ENCODE peak calls at places on chromosome 22, in nine cellular contexts. One of them, this sample, is unnamed.
A peak's percentile ranks its signal among the peaks of the same experiment; 100 is the strongest.

GRCh38 chr22:19178065-19178658 is 374 bp downstream of the SLC25A1 start:
- DNase-seq in GM23248: peak; percentile 73
- DNase-seq in PC-9: no peak
- DNase-seq in hepatocyte: peak; percentile 90
- DNase-seq in PC-3: peak; percentile 25
- DNase-seq in fibroblast of lung: peak; percentile 11
- DNase-seq in HCT116: no peak
- DNase-seq in HepG2: peak; percentile 21
- DNase-seq in GM23338: peak; percentile 67
- DNase-seq in this sample: peak; percentile 74

GRCh38 chr22:27474112-27474571 is 327.4 kb downstream of the MN1 start:
- DNase-seq in GM23248: peak; percentile 48
- DNase-seq in PC-9: peak; percentile 70
- DNase-seq in hepatocyte: no peak
- DNase-seq in PC-3: peak; percentile 77
- DNase-seq in fibroblast of lung: no peak
- DNase-seq in HCT116: no peak
- DNase-seq in HepG2: no peak
- DNase-seq in GM23338: no peak
- DNase-seq in this sample: no peak

GRCh38 chr22:25404556-25404922 is 159.9 kb upstream of the GRK3 start:
- DNase-seq in GM23248: peak; percentile 62
- DNase-seq in PC-9: no peak
- DNase-seq in hepatocyte: peak; percentile 41
- DNase-seq in PC-3: no peak
- DNase-seq in fibroblast of lung: no peak
- DNase-seq in HCT116: no peak
- DNase-seq in HepG2: peak; percentile 14
- DNase-seq in GM23338: peak; percentile 73
- DNase-seq in this sample: no peak

GRCh38 chr22:38704568-38705234 is 1.0 kb upstream of the GTPBP1 start:
- DNase-seq in GM23248: peak; percentile 19
- DNase-seq in PC-9: no peak
- DNase-seq in hepatocyte: no peak
- DNase-seq in PC-3: no peak
- DNase-seq in fibroblast of lung: no peak
- DNase-seq in HCT116: no peak
- DNase-seq in HepG2: peak; percentile 44
- DNase-seq in GM23338: no peak
- DNase-seq in this sample: no peak

GRCh38 chr22:39808087-39808486 is 85.5 kb downstream of the ENTHD1 start:
- DNase-seq in GM23248: peak; percentile 41
- DNase-seq in PC-9: no peak
- DNase-seq in hepatocyte: no peak
- DNase-seq in PC-3: peak; percentile 41
- DNase-seq in fibroblast of lung: peak; percentile 11
- DNase-seq in HCT116: peak; percentile 31
- DNase-seq in HepG2: peak; percentile 30
- DNase-seq in GM23338: peak; percentile 82
- DNase-seq in this sample: peak; percentile 15

GRCh38 chr22:37089451-37089850 is 20.1 kb downstream of the TMPRSS6 start:
- DNase-seq in GM23248: no peak
- DNase-seq in PC-9: no peak
- DNase-seq in hepatocyte: no peak
- DNase-seq in PC-3: no peak
- DNase-seq in fibroblast of lung: no peak
- DNase-seq in HCT116: no peak
- DNase-seq in HepG2: no peak
- DNase-seq in GM23338: no peak
- DNase-seq in this sample: no peak

GRCh38 chr22:31944700-31945477 is 554 bp downstream of the YWHAH start:
- DNase-seq in GM23248: peak; percentile 60
- DNase-seq in PC-9: no peak
- DNase-seq in hepatocyte: peak; percentile 31
- DNase-seq in PC-3: peak; percentile 17
- DNase-seq in fibroblast of lung: peak; percentile 12
- DNase-seq in HCT116: no peak
- DNase-seq in HepG2: no peak
- DNase-seq in GM23338: peak; percentile 63
- DNase-seq in this sample: peak; percentile 70

GRCh38 chr22:17303840-17304779 is 65.2 kb upstream of the CECR2 start:
- DNase-seq in GM23248: no peak
- DNase-seq in PC-9: no peak
- DNase-seq in hepatocyte: no peak
- DNase-seq in PC-3: no peak
- DNase-seq in fibroblast of lung: no peak
- DNase-seq in HCT116: no peak
- DNase-seq in HepG2: no peak
- DNase-seq in GM23338: no peak
- DNase-seq in this sample: peak; percentile 53

GRCh38 chr22:28802595-28803087 is 2.3 kb upstream of the XBP1 start:
- DNase-seq in GM23248: peak; percentile 29
- DNase-seq in PC-9: no peak
- DNase-seq in hepatocyte: no peak
- DNase-seq in PC-3: no peak
- DNase-seq in fibroblast of lung: no peak
- DNase-seq in HCT116: no peak
- DNase-seq in HepG2: peak; percentile 66
- DNase-seq in GM23338: no peak
- DNase-seq in this sample: peak; percentile 63
- H3K4me2 ChIP-seq in GM23248: no peak overlapping the region
- H3K4me2 ChIP-seq in PC-9: peak overlapping the region; percentile 89
- H3K4me2 ChIP-seq in hepatocyte: peak overlapping the region; percentile 78
- H3K4me2 ChIP-seq in PC-3: peak overlapping the region; percentile 91
- H3K4me2 ChIP-seq in fibroblast of lung: no peak overlapping the region
- H3K4me2 ChIP-seq in HCT116: peak overlapping the region; percentile 83
- H3K4me2 ChIP-seq in HepG2: peak overlapping the region; percentile 63
- H3K4me2 ChIP-seq in GM23338: peak overlapping the region; percentile 97
- H3K4me2 ChIP-seq in this sample: peak overlapping the region; percentile 64

DNA sequence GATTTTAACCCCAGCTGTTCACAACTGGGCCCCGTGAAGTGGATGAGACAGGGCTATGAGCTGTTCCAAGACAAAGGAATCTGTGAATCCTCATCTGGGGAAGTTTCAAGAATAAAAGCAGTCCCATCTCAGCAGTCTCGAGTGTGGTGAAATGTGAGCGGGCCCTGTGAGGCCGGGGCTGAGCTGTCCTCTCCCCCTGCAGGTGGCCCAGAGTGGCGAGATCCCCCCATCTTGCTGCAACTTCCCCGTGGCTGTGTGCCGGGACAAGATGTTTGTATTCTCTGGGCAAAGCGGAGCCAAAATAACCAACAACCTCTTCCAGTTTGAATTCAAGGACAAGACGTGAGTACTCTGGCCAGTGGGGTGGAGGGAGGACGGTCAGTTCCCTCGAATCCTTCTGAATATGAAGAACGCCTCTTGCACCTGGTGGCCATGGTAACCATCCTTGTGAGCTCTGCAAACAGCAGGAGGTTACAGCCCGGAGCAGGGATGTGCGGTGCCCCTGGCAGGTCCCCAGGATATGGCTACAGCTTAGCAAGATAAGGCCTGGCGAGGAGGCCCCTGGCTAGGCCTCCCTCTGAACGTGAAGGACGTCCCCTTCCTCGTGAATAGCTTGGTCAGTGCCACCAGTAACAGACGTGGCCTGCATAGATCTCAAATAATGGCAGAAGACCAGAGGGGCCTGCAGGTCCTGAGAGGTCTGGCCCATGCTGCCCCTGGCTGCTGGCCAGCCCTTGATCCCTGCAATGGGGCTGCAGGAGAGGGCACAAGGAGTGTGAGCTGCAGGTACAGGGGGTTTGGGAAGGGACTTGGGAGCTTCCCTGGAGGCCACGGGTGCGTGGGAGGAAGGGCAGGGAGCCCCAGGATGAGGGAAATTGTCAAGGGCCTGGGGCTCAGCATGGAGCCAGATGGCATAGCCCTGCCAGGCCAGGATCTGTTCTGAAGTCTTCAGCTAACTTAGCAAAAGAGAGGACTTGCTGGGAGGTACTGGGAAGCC is 8.4 kb downstream of the LZTR1 start:
- DNase-seq in GM23248: no peak
- DNase-seq in PC-9: no peak
- DNase-seq in hepatocyte: no peak
- DNase-seq in PC-3: no peak
- DNase-seq in fibroblast of lung: no peak
- DNase-seq in HCT116: no peak
- DNase-seq in HepG2: no peak
- DNase-seq in GM23338: no peak
- DNase-seq in this sample: no peak
- H2AFZ ChIP-seq in GM23248: no peak overlapping the region
- H2AFZ ChIP-seq in PC-9: no peak overlapping the region
- H2AFZ ChIP-seq in hepatocyte: no peak overlapping the region
- H2AFZ ChIP-seq in PC-3: no peak overlapping the region
- H2AFZ ChIP-seq in fibroblast of lung: no peak overlapping the region
- H2AFZ ChIP-seq in HCT116: no peak overlapping the region
- H2AFZ ChIP-seq in HepG2: no peak overlapping the region
- H2AFZ ChIP-seq in GM23338: no peak overlapping the region
- H2AFZ ChIP-seq in this sample: no peak overlapping the region

DNA sequence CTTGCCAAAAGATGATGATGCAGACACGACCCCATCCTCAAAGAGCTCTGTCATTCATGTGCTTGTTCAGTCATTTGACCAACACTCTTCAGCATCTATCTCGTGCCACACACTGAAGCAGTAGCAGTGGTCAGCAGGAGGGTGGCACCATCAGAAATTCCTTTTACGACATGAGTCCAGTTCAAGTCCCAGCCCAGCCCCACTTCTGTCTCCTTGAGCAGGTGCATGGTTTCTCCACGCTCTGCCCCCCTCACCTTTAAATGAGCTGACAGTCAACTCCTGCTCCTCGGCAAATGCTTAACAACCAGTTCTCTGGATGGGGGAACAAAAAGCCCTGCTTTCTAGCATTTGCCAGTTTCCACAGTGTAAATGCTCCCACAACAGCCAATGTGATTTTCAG is 60.9 kb downstream of the SYN3 start:
- DNase-seq in GM23248: no peak
- DNase-seq in PC-9: no peak
- DNase-seq in hepatocyte: no peak
- DNase-seq in PC-3: no peak
- DNase-seq in fibroblast of lung: no peak
- DNase-seq in HCT116: no peak
- DNase-seq in HepG2: no peak
- DNase-seq in GM23338: no peak
- DNase-seq in this sample: no peak
- TF ChIP-seq EZH2 in GM23248: no peak
- TF ChIP-seq EZH2 in PC-9: no peak
- TF ChIP-seq EZH2 in hepatocyte: no peak
- TF ChIP-seq EZH2 in PC-3: no peak
- TF ChIP-seq EZH2 in fibroblast of lung: no peak
- TF ChIP-seq EZH2 in HCT116: no peak
- TF ChIP-seq EZH2 in HepG2: no peak
- TF ChIP-seq EZH2 in GM23338: no peak
- TF ChIP-seq EZH2 in this sample: no peak

GRCh38 chr22:50532353-50532700 is 2.5 kb upstream of the TYMP start:
- DNase-seq in GM23248: no peak
- DNase-seq in PC-9: no peak
- DNase-seq in hepatocyte: peak; percentile 33
- DNase-seq in PC-3: no peak
- DNase-seq in fibroblast of lung: no peak
- DNase-seq in HCT116: no peak
- DNase-seq in HepG2: no peak
- DNase-seq in GM23338: no peak
- DNase-seq in this sample: no peak
- H3K4me2 ChIP-seq in GM23248: peak overlapping the region; percentile 81
- H3K4me2 ChIP-seq in PC-9: peak overlapping the region; percentile 85
- H3K4me2 ChIP-seq in hepatocyte: peak overlapping the region; percentile 99
- H3K4me2 ChIP-seq in PC-3: peak overlapping the region; percentile 100
- H3K4me2 ChIP-seq in fibroblast of lung: peak overlapping the region; percentile 71
- H3K4me2 ChIP-seq in HCT116: peak overlapping the region; percentile 93
- H3K4me2 ChIP-seq in HepG2: peak overlapping the region; percentile 84
- H3K4me2 ChIP-seq in GM23338: peak overlapping the region; percentile 87
- H3K4me2 ChIP-seq in this sample: no peak overlapping the region

DNA sequence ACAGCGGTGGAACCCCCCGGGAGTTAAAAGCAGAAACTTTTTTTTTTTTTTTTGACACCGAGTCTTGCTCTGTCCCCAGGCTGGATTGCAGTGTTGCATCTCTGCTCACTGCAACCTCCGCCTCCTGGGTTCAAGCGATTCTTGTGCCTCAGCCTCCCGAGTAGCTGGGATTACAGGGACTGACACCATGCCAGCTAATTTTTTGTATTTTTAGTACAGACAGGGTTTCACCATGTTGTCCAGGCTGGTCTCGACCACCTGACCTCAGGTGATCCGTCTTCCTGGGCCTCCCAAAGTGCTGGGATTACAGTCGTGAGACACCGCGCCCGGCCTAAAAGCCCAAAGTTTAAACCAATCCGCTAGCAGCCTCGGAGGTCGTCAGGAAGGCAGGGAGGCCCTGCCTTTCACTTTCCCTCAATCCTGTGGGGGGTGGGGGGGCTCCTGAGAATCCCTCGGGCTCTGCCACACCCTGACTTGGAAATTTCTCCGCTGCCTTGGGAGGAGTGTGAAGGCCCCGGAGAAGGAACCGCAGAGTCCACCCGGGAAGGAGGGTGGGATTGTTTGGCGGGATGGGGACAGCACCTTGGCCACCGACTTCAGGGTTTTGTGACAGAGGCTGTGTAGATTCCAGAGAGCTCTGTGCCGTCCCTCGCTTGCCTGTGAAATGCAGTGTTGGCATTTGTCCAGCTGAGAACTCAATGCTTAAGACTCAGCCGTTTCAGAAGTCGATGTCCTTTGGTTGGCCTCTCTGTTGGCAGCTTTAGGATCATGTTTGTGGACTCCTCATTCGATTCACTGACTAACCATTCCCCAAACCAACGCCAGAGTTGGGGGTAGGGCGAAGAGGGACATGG is 1.0 kb downstream of the ARHGAP8 start:
- DNase-seq in GM23248: peak; percentile 60
- DNase-seq in PC-9: peak; percentile 67
- DNase-seq in hepatocyte: peak; percentile 84
- DNase-seq in PC-3: peak; percentile 67
- DNase-seq in fibroblast of lung: peak; percentile 64
- DNase-seq in HCT116: no peak
- DNase-seq in HepG2: no peak
- DNase-seq in GM23338: peak; percentile 54
- DNase-seq in this sample: no peak
- H2AFZ ChIP-seq in GM23248: no peak overlapping the region
- H2AFZ ChIP-seq in PC-9: peak overlapping the region; percentile 80
- H2AFZ ChIP-seq in hepatocyte: no peak overlapping the region
- H2AFZ ChIP-seq in PC-3: peak overlapping the region; percentile 57
- H2AFZ ChIP-seq in fibroblast of lung: no peak overlapping the region
- H2AFZ ChIP-seq in HCT116: no peak overlapping the region
- H2AFZ ChIP-seq in HepG2: no peak overlapping the region
- H2AFZ ChIP-seq in GM23338: peak overlapping the region; percentile 81
- H2AFZ ChIP-seq in this sample: no peak overlapping the region

GRCh38 chr22:41925783-41926460 is 684 bp downstream of the TNFRSF13C start:
- DNase-seq in GM23248: peak; percentile 76
- DNase-seq in PC-9: no peak
- DNase-seq in hepatocyte: peak; percentile 82
- DNase-seq in PC-3: peak; percentile 62
- DNase-seq in fibroblast of lung: peak; percentile 28
- DNase-seq in HCT116: no peak
- DNase-seq in HepG2: peak; percentile 45
- DNase-seq in GM23338: peak; percentile 89
- DNase-seq in this sample: no peak
- TF ChIP-seq EZH2 in GM23248: no peak
- TF ChIP-seq EZH2 in PC-9: no peak
- TF ChIP-seq EZH2 in hepatocyte: peak; percentile 62
- TF ChIP-seq EZH2 in PC-3: no peak
- TF ChIP-seq EZH2 in fibroblast of lung: no peak
- TF ChIP-seq EZH2 in HCT116: no peak
- TF ChIP-seq EZH2 in HepG2: no peak
- TF ChIP-seq EZH2 in GM23338: peak; percentile 72
- TF ChIP-seq EZH2 in this sample: no peak

This sample was measured in DND-41.